ENCODE peak calls at places on chromosomes 2 and 18, in ten cellular contexts. F is adrenal gland, V is IMR-90, B is tibial nerve, E is A549, K is K562, X is NB4, U is endothelial cell of umbilical vein, H is GM12891, A is ovary. O is an unnamed sample.

GRCh38 chr2:231144896-231145295 is 20.1 kb upstream of the HTR2B start:
- DNase-seq in F (no peak), V (no peak), B (no peak), E (no peak), K (no peak), X (no peak), U (no peak), H (no peak), A (no peak), O (no peak)

GRCh38 chr2:233418761-233419625 is 64.7 kb downstream of the DGKD start:
- DNase-seq in F (no peak), V (peak; percentile 57), B (no peak), E (peak; percentile 81), K (no peak), X (no peak), U (peak; percentile 87), H (no peak), A (no peak), O (no peak)

GRCh38 chr2:60003076-60003475 is 550.4 kb downstream of the BCL11A start:
- DNase-seq in F (no peak), V (no peak), B (no peak), E (no peak), K (no peak), X (no peak), U (no peak), H (no peak), A (no peak), O (no peak)

GRCh38 chr2:215238485-215239098 is 73.3 kb upstream of the ATIC start:
- DNase-seq in F (no peak), V (no peak), B (no peak), E (no peak), K (no peak), X (peak; percentile 7), U (no peak), H (no peak), A (no peak), O (no peak)

GRCh38 chr18:40984856-40985255 is 970.2 kb upstream of the PIK3C3 start:
- DNase-seq in F (no peak), V (peak; percentile 2), B (no peak), E (no peak), K (no peak), X (no peak), U (peak; percentile 70), H (no peak), A (no peak), O (no peak)

GRCh38 chr2:218072478-218073024 is 3.5 kb downstream of the RUFY4 start:
- DNase-seq in F (no peak), V (no peak), B (no peak), E (no peak), K (no peak), X (no peak), U (no peak), H (no peak), A (no peak), O (no peak)

GRCh38 chr2:36556847-36557246 is 41.1 kb downstream of the FEZ2 start:
- DNase-seq in F (no peak), V (peak; percentile 82), B (no peak), E (no peak), K (no peak), X (no peak), U (no peak), H (no peak), A (no peak), O (no peak)

GRCh38 chr2:239824051-239824694 is 201.0 kb downstream of the NDUFA10 start:
- DNase-seq in F (peak; percentile 11), V (no peak), B (no peak), E (peak; percentile 65), K (peak; percentile 18), X (peak; percentile 20), U (no peak), H (no peak), A (no peak), O (peak; percentile 32)

GRCh38 chr2:54341656-54342055 is 85.6 kb upstream of the TSPYL6 start:
- DNase-seq in F (no peak), V (no peak), B (no peak), E (no peak), K (no peak), X (no peak), U (peak; percentile 22), H (no peak), A (no peak), O (no peak)

GRCh38 chr2:39513641-39514094 is 76.6 kb upstream of the MAP4K3 start:
- DNase-seq in F (peak; percentile 53), V (peak; percentile 97), B (peak; percentile 67), E (peak; percentile 74), K (peak; percentile 72), X (peak; percentile 76), U (peak; percentile 98), H (peak; percentile 26), A (peak; percentile 63), O (peak; percentile 53)

GRCh38 chr2:4635289-4635688 is 931.9 kb downstream of the DCDC2C start:
- DNase-seq in F (no peak), V (no peak), B (no peak), E (no peak), K (no peak), X (no peak), U (peak; percentile 47), H (no peak), A (no peak), O (no peak)

GRCh38 chr2:73163522-73164367 is 38.6 kb upstream of the NOTO start:
- DNase-seq in F (peak; percentile 63), V (peak; percentile 74), B (peak; percentile 70), E (peak; percentile 82), K (peak; percentile 83), X (peak; percentile 77), U (peak; percentile 84), H (no peak), A (peak; percentile 49), O (peak; percentile 57)

GRCh38 chr2:191618046-191618788 is 59.7 kb upstream of the NABP1 start:
- DNase-seq in F (no peak), V (no peak), B (no peak), E (no peak), K (no peak), X (no peak), U (no peak), H (no peak), A (no peak), O (no peak)

GRCh38 chr18:75802681-75803080 is 375.2 kb upstream of the SMIM21 start:
- DNase-seq in F (no peak), V (no peak), B (no peak), E (no peak), K (no peak), X (no peak), U (no peak), H (no peak), A (no peak), O (no peak)

GRCh38 chr2:239881561-239882320 is 143.4 kb downstream of the NDUFA10 start:
- DNase-seq in F (peak; percentile 16), V (no peak), B (peak; percentile 15), E (no peak), K (no peak), X (no peak), U (peak; percentile 75), H (no peak), A (peak; percentile 25), O (no peak)

GRCh38 chr2:219350215-219350937 is 17.8 kb upstream of the RESP18 start:
- DNase-seq in F (no peak), V (peak; percentile 71), B (no peak), E (no peak), K (no peak), X (no peak), U (no peak), H (no peak), A (no peak), O (no peak)

GRCh38 chr2:91975130-91975491 is 2896.1 kb upstream of the TEKT4 start:
- DNase-seq in F (no peak), V (no peak), B (no peak), E (no peak), K (no peak), X (no peak), U (no peak), H (no peak), A (no peak), O (no peak)

GRCh38 chr18:27824841-27825720 is 351.8 kb downstream of the CDH2 start:
- DNase-seq in F (no peak), V (no peak), B (no peak), E (no peak), K (no peak), X (no peak), U (no peak), H (no peak), A (no peak), O (no peak)

GRCh38 chr2:61536723-61537581 is 1.2 kb downstream of the XPO1 start:
- DNase-seq in F (peak; percentile 82), V (peak; percentile 88), B (peak; percentile 88), E (peak; percentile 95), K (peak; percentile 29), X (peak; percentile 99), U (no peak), H (peak; percentile 36), A (peak; percentile 81), O (peak; percentile 67)
- TF ChIP-seq POLR2A in F (peak; percentile 19), V (no peak), B (peak; percentile 72), E (peak; percentile 73), K (peak; percentile 95), X (peak; percentile 85), U (peak; percentile 64), H (peak; percentile 93), A (peak; percentile 26), O (peak; percentile 89)

GRCh38 chr2:127810637-127811396 is at the start of gene WDR33:
- DNase-seq in F (peak; percentile 89), V (peak; percentile 84), B (peak; percentile 72), E (peak; percentile 93), K (peak; percentile 96), X (peak; percentile 96), U (peak; percentile 91), H (peak; percentile 94), A (peak; percentile 88), O (peak; percentile 93)
- TF ChIP-seq POLR2A in F (peak; percentile 61), V (peak; percentile 55), B (peak; percentile 66), E (peak; percentile 94), K (peak; percentile 98), X (peak; percentile 92), U (peak; percentile 86), H (no peak), A (peak; percentile 75), O (peak; percentile 97)

GRCh38 chr2:19697131-19697530 is 204.7 kb downstream of the TTC32 start:
- DNase-seq in F (no peak), V (no peak), B (no peak), E (no peak), K (no peak), X (no peak), U (no peak), H (no peak), A (no peak), O (no peak)
- TF ChIP-seq POLR2A in F (no peak), V (no peak), B (no peak), E (no peak), K (no peak), X (no peak), U (no peak), H (no peak), A (no peak), O (no peak)

GRCh38 chr2:105582952-105583660 is 161.6 kb upstream of the NCK2 start:
- DNase-seq in F (no peak), V (no peak), B (no peak), E (no peak), K (no peak), X (no peak), U (no peak), H (no peak), A (no peak), O (no peak)
- TF ChIP-seq POLR2A in F (no peak), V (no peak), B (no peak), E (no peak), K (no peak), X (no peak), U (no peak), H (no peak), A (no peak), O (no peak)

O was measured in erythroblast.